ENCODE peak calls at places on chromosomes 4 and X, in eight cellular contexts. V is WTC11, A is ovary, B is GM12864, I is HL-60, M is left lung, H is foreskin fibroblast, R is HFF-Myc. U is an unnamed sample.

GRCh38 chr4:3422241-3422801 is 19.4 kb upstream of the HGFAC start:
- DNase-seq in V (no peak), H (no peak), B (no peak), M (peak), A (no peak), I (no peak), R (no peak), U (no peak)

GRCh38 chr4:572594-572993 is 3.5 kb downstream of the TMEM271 start:
- DNase-seq in B (no peak), M (no peak), R (no peak), I (no peak), V (no peak), A (no peak), H (no peak), U (no peak)

GRCh38 chrX:46574337-46574940 is 874 bp downstream of the CHST7 start:
- DNase-seq in I (no peak), R (no peak), A (peak), B (no peak), H (peak), V (peak), M (peak), U (no peak)

GRCh38 chr4:68021185-68021584 is 57.9 kb upstream of the TMPRSS11A start:
- DNase-seq in V (no peak), B (no peak), H (no peak), I (no peak), M (no peak), R (no peak), A (no peak), U (peak)

GRCh38 chr4:113901994-113902787 is 77.3 kb downstream of the ARSJ start:
- DNase-seq in V (no peak), H (no peak), M (peak), R (no peak), I (no peak), A (no peak), B (no peak), U (no peak)

GRCh38 chr4:25060586-25061340 is 30.0 kb upstream of the LGI2 start:
- DNase-seq in R (no peak), B (no peak), I (no peak), H (no peak), V (no peak), A (no peak), M (no peak), U (no peak)

GRCh38 chr4:8176547-8177399 is 18.2 kb upstream of the ABLIM2 start:
- DNase-seq in R (no peak), B (no peak), A (no peak), V (peak), M (peak), I (peak), H (peak), U (peak)

GRCh38 chr4:47701286-47701685 is 136.6 kb downstream of the CORIN start:
- DNase-seq in A (no peak), R (no peak), B (no peak), I (no peak), H (no peak), V (no peak), M (no peak), U (no peak)

GRCh38 chrX:71679575-71680207 is 12.3 kb downstream of the LOC101059915 start:
- DNase-seq in V (no peak), I (no peak), R (no peak), H (no peak), B (no peak), M (no peak), A (no peak), U (no peak)

GRCh38 chr4:8580321-8581093 is at the start of gene GPR78:
- DNase-seq in V (peak), H (peak), I (no peak), B (no peak), M (peak), A (peak), R (no peak), U (no peak)

GRCh38 chrX:112450810-112451209 is 228.9 kb downstream of the LHFPL1 start:
- DNase-seq in I (no peak), A (no peak), H (no peak), R (no peak), M (no peak), V (no peak), B (no peak), U (no peak)

GRCh38 chr4:38856046-38856445 is 571 bp downstream of the TLR6 start:
- DNase-seq in A (no peak), M (no peak), B (no peak), V (no peak), H (no peak), I (no peak), R (no peak), U (no peak)

GRCh38 chrX:38627683-38628082 is 66.3 kb downstream of the TSPAN7 start:
- DNase-seq in V (peak), I (peak), M (no peak), B (no peak), R (no peak), A (no peak), H (peak), U (peak)

GRCh38 chr4:6105311-6105911 is 87.2 kb upstream of the C4orf50 start:
- DNase-seq in A (no peak), B (no peak), R (no peak), H (no peak), M (no peak), I (no peak), V (peak), U (no peak)

GRCh38 chrX:9647475-9647874 is 118.2 kb downstream of the GPR143 start:
- DNase-seq in A (peak), B (no peak), M (no peak), V (no peak), H (no peak), R (no peak), I (no peak), U (no peak)

GRCh38 chr4:1172971-1173757 is 781 bp upstream of the SPON2 start:
- DNase-seq in I (no peak), V (no peak), A (peak), B (no peak), H (peak), M (peak), R (no peak), U (peak)

GRCh38 chrX:97315939-97316338 is 432.2 kb downstream of the RPA4 start:
- DNase-seq in R (no peak), V (peak), A (no peak), H (no peak), B (no peak), I (no peak), M (no peak), U (no peak)

GRCh38 chr4:19791422-19792113 is 460.1 kb upstream of the SLIT2 start:
- DNase-seq in A (no peak), B (no peak), M (no peak), R (peak), V (no peak), H (peak), I (no peak), U (no peak)
- TF ChIP-seq CTCF in A (no peak), B (no peak), M (no peak), R (peak), V (no peak), H (peak), I (no peak), U (peak)

DNA sequence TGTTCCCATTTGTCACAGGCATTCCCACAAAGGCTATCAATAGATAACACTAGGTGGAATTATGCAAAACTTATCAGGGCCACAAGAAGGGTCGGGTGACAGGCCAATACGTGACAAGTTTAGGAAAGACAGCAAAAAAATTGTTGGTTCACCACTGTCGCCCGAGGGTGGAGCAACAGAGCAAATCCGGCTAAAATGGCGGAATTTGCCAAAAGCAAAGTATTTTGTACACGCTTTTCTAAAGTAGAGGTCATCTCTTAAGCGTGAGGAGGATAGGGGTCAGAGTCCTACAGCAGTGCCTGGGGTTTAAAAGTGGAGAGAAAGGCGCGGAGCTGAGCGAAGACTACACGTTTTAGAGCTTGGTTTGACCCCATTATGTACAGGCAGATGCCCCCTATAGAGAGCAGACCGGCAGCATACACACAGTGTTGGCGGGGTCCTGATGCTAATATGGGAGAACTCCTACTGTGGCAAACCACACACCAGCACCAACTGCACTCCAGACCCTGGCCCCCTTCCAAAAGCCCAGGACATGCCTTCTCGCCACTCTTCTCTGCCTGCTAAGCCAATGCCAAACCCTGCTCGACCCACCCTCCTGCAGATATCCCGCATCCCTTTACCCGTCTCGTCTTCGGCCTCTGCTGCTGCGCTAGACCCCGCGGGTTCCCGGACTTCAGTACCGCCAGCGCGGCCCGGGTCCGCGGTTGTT is 733 bp downstream of the CCNA2 start:
- DNase-seq in V (peak), M (no peak), R (no peak), B (no peak), H (peak), I (no peak), A (peak), U (peak)
- TF ChIP-seq CTCF in V (no peak), M (no peak), R (peak), B (peak), H (peak), I (peak), A (no peak), U (peak)

GRCh38 chr4:147840846-147841732 is 109.2 kb downstream of the ARHGAP10 start:
- DNase-seq in V (no peak), I (no peak), H (no peak), A (no peak), B (no peak), R (no peak), M (no peak), U (no peak)

GRCh38 chr4:147839651-147840050 is 107.8 kb downstream of the ARHGAP10 start:
- DNase-seq in M (no peak), R (no peak), A (no peak), I (no peak), B (no peak), V (no peak), H (no peak), U (no peak)

GRCh38 chr4:147846318-147847135 is 114.6 kb downstream of the ARHGAP10 start:
- DNase-seq in M (no peak), H (no peak), V (no peak), B (peak), A (no peak), R (no peak), I (no peak), U (no peak)

GRCh38 chr4:147842573-147842972 is 110.7 kb downstream of the ARHGAP10 start:
- DNase-seq in H (peak), A (no peak), V (no peak), I (no peak), M (no peak), R (no peak), B (no peak), U (no peak)

GRCh38 chr4:147843162-147843561 is 111.3 kb downstream of the ARHGAP10 start:
- DNase-seq in A (no peak), R (no peak), H (no peak), B (no peak), I (no peak), M (no peak), V (no peak), U (no peak)
- TF ChIP-seq CTCF in A (no peak), R (peak), H (no peak), B (peak), I (no peak), M (no peak), V (no peak), U (peak)

GRCh38 chrX:19893722-19894121 is 6.3 kb upstream of the SH3KBP1 start:
- DNase-seq in H (peak), M (no peak), A (no peak), V (no peak), R (no peak), B (no peak), I (no peak), U (peak)

GRCh38 chrX:19886888-19887531 is 390 bp downstream of the SH3KBP1 start:
- DNase-seq in B (no peak), M (peak), H (peak), R (no peak), A (peak), V (peak), I (no peak), U (no peak)

GRCh38 chrX:19888419-19888879 is 1.0 kb upstream of the SH3KBP1 start:
- DNase-seq in I (no peak), A (peak), M (no peak), R (peak), B (no peak), H (peak), V (no peak), U (peak)

GRCh38 chrX:19886375-19886774 is 1.0 kb downstream of the SH3KBP1 start:
- DNase-seq in H (no peak), M (no peak), A (no peak), R (no peak), V (no peak), I (no peak), B (no peak), U (no peak)

GRCh38 chrX:19889582-19890342 is 2.4 kb upstream of the SH3KBP1 start:
- DNase-seq in M (no peak), H (peak), V (peak), I (no peak), A (peak), R (no peak), B (peak), U (peak)
- TF ChIP-seq CTCF in M (no peak), H (no peak), V (no peak), I (no peak), A (no peak), R (no peak), B (no peak), U (peak)

GRCh38 chrX:87664381-87664780 is 146.8 kb downstream of the KLHL4 start:
- DNase-seq in R (no peak), H (peak), I (no peak), A (no peak), B (no peak), V (no peak), M (no peak), U (no peak)
- TF ChIP-seq CTCF in R (no peak), H (no peak), I (no peak), A (peak), B (peak), V (no peak), M (peak), U (peak)

GRCh38 chr4:184102488-184102887 is 115.2 kb downstream of the ENPP6 start:
- DNase-seq in I (no peak), R (no peak), A (no peak), M (no peak), H (no peak), B (no peak), V (no peak), U (no peak)

GRCh38 chr4:184099033-184099432 is 118.6 kb downstream of the ENPP6 start:
- DNase-seq in M (no peak), B (no peak), A (no peak), H (no peak), V (no peak), R (no peak), I (no peak), U (no peak)

GRCh38 chr4:184099541-184099966 is 118.1 kb downstream of the ENPP6 start:
- DNase-seq in V (no peak), H (no peak), A (no peak), M (no peak), I (no peak), B (no peak), R (peak), U (no peak)

GRCh38 chr4:184101711-184102110 is 116.0 kb downstream of the ENPP6 start:
- DNase-seq in M (no peak), B (no peak), R (no peak), A (no peak), H (no peak), I (no peak), V (no peak), U (no peak)

DNA sequence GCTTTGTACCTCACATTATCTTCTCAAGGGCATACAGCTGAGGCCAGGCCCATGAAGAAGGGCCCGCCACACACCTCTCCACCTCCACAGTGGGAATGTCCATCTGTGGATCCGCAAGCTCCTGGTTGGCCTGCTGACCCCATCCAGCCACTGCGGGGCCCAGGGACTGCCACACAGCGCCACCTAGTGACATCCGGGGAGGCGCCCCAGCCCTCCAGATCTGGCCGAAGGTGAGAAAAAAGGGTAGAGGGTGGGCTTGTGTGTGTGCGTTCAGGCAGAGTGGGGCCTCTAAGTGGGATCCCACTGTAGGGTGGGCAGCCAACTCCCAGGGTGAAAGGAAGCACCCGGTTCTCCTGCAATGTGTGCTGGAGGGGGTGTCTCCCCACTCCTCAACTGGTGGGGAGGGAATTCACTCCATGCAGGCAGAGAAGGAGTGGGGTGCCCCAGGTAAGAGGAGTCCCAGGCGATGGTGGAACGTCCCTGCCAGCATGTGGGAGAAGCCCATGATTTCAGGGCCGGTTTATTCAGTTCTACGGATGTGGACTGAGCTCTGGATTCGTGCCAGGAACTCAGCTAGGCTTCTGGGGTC is 117.3 kb downstream of the ENPP6 start:
- DNase-seq in A (peak), I (no peak), V (no peak), M (peak), R (no peak), H (no peak), B (no peak), U (no peak)
- TF ChIP-seq CTCF in A (no peak), I (no peak), V (no peak), M (peak), R (peak), H (no peak), B (peak), U (peak)

GRCh38 chr4:44725861-44726820 is at the start of gene GNPDA2:
- DNase-seq in R (peak), A (peak), M (peak), V (peak), H (peak), I (peak), B (peak), U (peak)
- TF ChIP-seq CTCF in R (no peak), A (no peak), M (no peak), V (no peak), H (peak), I (no peak), B (no peak), U (peak)

GRCh38 chrX:49228185-49228584 is 5.0 kb downstream of the CACNA1F start:
- DNase-seq in R (no peak), M (no peak), H (no peak), V (no peak), I (no peak), B (no peak), A (no peak), U (no peak)

GRCh38 chrX:49233176-49233575 is at the start of gene CACNA1F:
- DNase-seq in H (no peak), I (no peak), M (no peak), A (no peak), V (no peak), R (no peak), B (no peak), U (no peak)

GRCh38 chrX:49231333-49232000 is 1.7 kb downstream of the CACNA1F start:
- DNase-seq in H (no peak), I (no peak), V (no peak), R (no peak), A (no peak), M (no peak), B (no peak), U (no peak)

GRCh38 chrX:49232525-49232924 is 615 bp downstream of the CACNA1F start:
- DNase-seq in V (no peak), A (no peak), H (no peak), M (no peak), R (no peak), B (no peak), I (no peak), U (no peak)

DNA sequence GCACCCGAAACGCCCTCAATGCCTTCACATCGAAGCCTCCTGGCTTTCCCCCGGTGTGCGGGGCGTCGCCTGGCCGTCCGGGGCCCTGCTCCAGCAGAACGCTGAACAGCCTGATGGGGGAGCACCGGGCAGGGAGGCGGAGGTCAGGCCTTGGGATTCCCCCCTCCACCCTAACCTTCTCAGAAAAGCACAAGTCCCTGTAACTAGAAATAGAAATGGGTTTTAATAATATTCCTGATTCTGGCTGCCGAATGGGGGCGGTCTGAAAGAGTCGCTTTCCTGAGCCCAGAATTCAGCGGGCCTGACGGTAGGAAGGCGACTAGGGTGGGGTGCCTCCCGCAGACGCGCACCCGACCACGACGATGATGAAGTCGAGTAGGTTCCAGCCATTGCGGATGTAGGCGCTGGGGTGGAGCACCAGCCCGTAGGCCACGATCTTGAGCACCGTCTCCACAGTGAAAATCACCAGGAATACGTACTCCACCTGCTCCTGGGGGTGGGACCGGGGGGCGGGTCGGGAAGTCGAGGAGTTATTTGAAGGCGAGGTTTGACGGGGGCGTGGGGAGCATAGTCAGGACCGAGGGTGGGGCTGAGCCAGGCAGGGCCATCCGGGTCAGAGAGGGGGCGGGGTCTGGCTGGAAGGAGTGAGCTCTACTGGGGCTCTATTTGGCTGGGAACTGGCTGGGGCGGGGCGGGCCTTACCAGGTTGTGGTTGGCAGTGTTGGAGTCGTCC is 2.5 kb downstream of the CACNA1F start:
- DNase-seq in I (no peak), A (no peak), R (no peak), B (no peak), M (peak), H (peak), V (peak), U (no peak)
- TF ChIP-seq CTCF in I (no peak), A (no peak), R (no peak), B (peak), M (no peak), H (no peak), V (no peak), U (no peak)

GRCh38 chr4:65670331-65671031 is at the start of gene EPHA5:
- DNase-seq in V (peak), I (no peak), A (peak), B (no peak), M (peak), R (no peak), H (peak), U (no peak)
- TF ChIP-seq CTCF in V (no peak), I (no peak), A (no peak), B (no peak), M (no peak), R (no peak), H (peak), U (no peak)

U was measured in HFFc6.